ENCODE peak calls at places on chromosome 9, in eight cellular contexts. J is upper lobe of right lung; B is adrenal gland; M is CD4-positive, alpha-beta T cell; K is A549; A is spleen; T is MM.1S; F is esophagus muscularis mucosa. G is an unnamed sample.
A peak's percentile ranks its signal among the peaks of the same experiment; 100 is the strongest.

GRCh38 chr9:4741365-4742031 is 496 bp upstream of the AK3 start:
- DNase-seq in J (peak; percentile 72), F (no peak), B (peak; percentile 64), M (no peak), A (no peak), K (peak; percentile 32), T (no peak), G (peak; percentile 57)

GRCh38 chr9:77435272-77435671 is 212.8 kb downstream of the GNA14 start:
- DNase-seq in B (no peak), A (no peak), M (no peak), K (no peak), F (no peak), J (no peak), T (no peak), G (no peak)

GRCh38 chr9:36306481-36307306 is 48.4 kb upstream of the GNE start:
- DNase-seq in J (no peak), M (no peak), F (no peak), A (no peak), B (no peak), K (peak; percentile 55), T (no peak), G (no peak)

GRCh38 chr9:35553670-35554543 is 51.2 kb upstream of the TESK1 start:
- DNase-seq in K (peak; percentile 69), J (no peak), F (no peak), B (peak; percentile 86), T (peak; percentile 64), A (no peak), M (peak; percentile 6), G (peak; percentile 19)

GRCh38 chr9:129071526-129072131 is 9.3 kb upstream of the DOLPP1 start:
- DNase-seq in M (no peak), B (no peak), K (no peak), A (no peak), T (no peak), J (no peak), F (no peak), G (no peak)

GRCh38 chr9:38068616-38068865 is 486 bp downstream of the SHB start:
- DNase-seq in T (peak; percentile 51), M (no peak), J (no peak), B (peak; percentile 41), K (no peak), F (no peak), A (no peak), G (peak; percentile 48)

GRCh38 chr9:2493106-2493505 is 128.5 kb upstream of the VLDLR start:
- DNase-seq in K (no peak), B (peak; percentile 88), M (no peak), A (no peak), J (no peak), T (no peak), F (no peak), G (no peak)

GRCh38 chr9:69155341-69156030 is 18.6 kb upstream of the TJP2 start:
- DNase-seq in B (no peak), J (no peak), M (no peak), A (no peak), T (no peak), K (no peak), F (no peak), G (no peak)

GRCh38 chr9:2155966-2156365 is 140.8 kb downstream of the SMARCA2 start:
- DNase-seq in T (no peak), A (no peak), F (no peak), K (no peak), M (no peak), B (no peak), J (no peak), G (no peak)

GRCh38 chr9:14350766-14351165 is 36.8 kb upstream of the NFIB start:
- DNase-seq in B (no peak), T (no peak), F (peak; percentile 75), K (no peak), J (no peak), A (no peak), M (no peak), G (no peak)

GRCh38 chr9:36142510-36143161 is 6.1 kb downstream of the GLIPR2 start:
- DNase-seq in M (no peak), A (peak; percentile 84), F (no peak), T (no peak), B (peak; percentile 62), K (no peak), J (no peak), G (no peak)

GRCh38 chr9:105690742-105691141 is 3.6 kb upstream of the TMEM38B start:
- DNase-seq in A (no peak), T (no peak), J (no peak), B (no peak), M (no peak), K (peak; percentile 58), F (no peak), G (no peak)

GRCh38 chr9:9998491-9999287 is 614.1 kb downstream of the PTPRD start:
- DNase-seq in K (no peak), M (no peak), F (no peak), J (no peak), A (no peak), T (peak; percentile 51), B (no peak), G (no peak)

GRCh38 chr9:88989961-88990570 is 1.2 kb upstream of the S1PR3 start:
- DNase-seq in F (no peak), K (no peak), M (no peak), B (no peak), J (no peak), A (no peak), T (no peak), G (no peak)

GRCh38 chr9:21746550-21746949 is 55.9 kb upstream of the MTAP start:
- DNase-seq in J (no peak), T (no peak), F (no peak), K (no peak), M (no peak), B (no peak), A (no peak), G (no peak)

GRCh38 chr9:136373300-136374182 is at the start of gene CARD9:
- DNase-seq in F (no peak), J (peak; percentile 82), B (peak; percentile 54), K (no peak), T (no peak), M (no peak), A (peak; percentile 85), G (peak; percentile 31)

GRCh38 chr9:129624947-129625346 is 1.0 kb upstream of the NTMT1 start:
- DNase-seq in M (no peak), B (no peak), J (no peak), A (no peak), K (no peak), T (no peak), F (no peak), G (no peak)

GRCh38 chr9:18184034-18184800 is 289.7 kb upstream of the ADAMTSL1 start:
- DNase-seq in A (no peak), M (no peak), T (no peak), K (no peak), F (no peak), J (no peak), B (no peak), G (no peak)

GRCh38 chr9:5784526-5785315 is 48.2 kb downstream of the ERMP1 start:
- DNase-seq in B (no peak), J (no peak), F (no peak), A (no peak), M (no peak), T (no peak), K (no peak), G (no peak)

GRCh38 chr9:16356196-16356765 is 514.2 kb downstream of the BNC2 start:
- DNase-seq in T (no peak), J (no peak), K (no peak), B (no peak), M (no peak), A (no peak), F (no peak), G (no peak)

GRCh38 chr9:136011376-136011702 is 50.2 kb upstream of the UBAC1 start:
- DNase-seq in A (peak; percentile 72), J (no peak), M (no peak), F (no peak), T (no peak), B (no peak), K (no peak), G (no peak)

GRCh38 chr9:7315116-7315515 is 484.5 kb downstream of the DMAC1 start:
- DNase-seq in F (no peak), K (no peak), B (no peak), J (no peak), A (no peak), T (no peak), M (no peak), G (no peak)
- H3K27ac ChIP-seq in F (no peak overlapping the region), K (no peak overlapping the region), B (no peak overlapping the region), J (no peak overlapping the region), A (no peak overlapping the region), T (no peak overlapping the region), M (no peak overlapping the region), G (no peak overlapping the region)

GRCh38 chr9:112863214-112863613 is 27.5 kb downstream of the SLC46A2 start:
- DNase-seq in A (peak; percentile 80), T (no peak), J (peak; percentile 72), M (no peak), F (no peak), B (peak; percentile 41), K (no peak), G (no peak)
- H3K27ac ChIP-seq in A (peak overlapping the region; percentile 48), T (no peak overlapping the region), J (peak overlapping the region; percentile 82), M (no peak overlapping the region), F (peak overlapping the region; percentile 1), B (peak overlapping the region; percentile 75), K (no peak overlapping the region), G (peak overlapping the region; percentile 61)

DNA sequence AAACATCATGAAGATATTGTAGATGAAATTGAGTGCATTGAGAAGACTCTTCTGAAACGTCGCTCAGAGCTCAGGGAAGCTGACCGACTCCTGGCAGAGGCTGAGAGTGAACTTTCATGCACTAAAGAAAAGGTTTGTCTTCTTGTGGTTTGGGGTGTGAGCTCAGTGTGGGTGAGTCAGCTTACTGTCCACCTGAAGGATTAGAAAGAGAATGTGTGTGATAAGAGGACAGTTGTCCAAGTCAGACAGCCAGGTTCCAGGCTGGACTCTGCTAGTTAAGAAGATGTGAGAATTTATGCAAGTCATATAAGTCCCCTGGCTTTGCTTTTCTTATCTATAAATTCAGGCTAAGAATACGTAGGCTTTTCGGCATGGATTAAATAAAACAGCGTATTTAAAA is 46.9 kb downstream of the RAB14 start:
- DNase-seq in K (no peak), F (no peak), M (no peak), B (no peak), J (no peak), A (no peak), T (peak; percentile 37), G (no peak)
- H3K27ac ChIP-seq in K (no peak overlapping the region), F (no peak overlapping the region), M (no peak overlapping the region), B (no peak overlapping the region), J (no peak overlapping the region), A (no peak overlapping the region), T (no peak overlapping the region), G (no peak overlapping the region)

GRCh38 chr9:137797206-137798120 is 80.1 kb upstream of the CACNA1B start:
- DNase-seq in M (no peak), K (no peak), F (no peak), J (no peak), A (no peak), B (no peak), T (no peak), G (no peak)
- H3K27ac ChIP-seq in M (no peak overlapping the region), K (no peak overlapping the region), F (no peak overlapping the region), J (no peak overlapping the region), A (no peak overlapping the region), B (no peak overlapping the region), T (no peak overlapping the region), G (no peak overlapping the region)

G was measured in substantia nigra.